ENCODE peak calls at places on chromosomes 6 and 20, in ten cellular contexts. K is brain microvascular endothelial cell, R is dorsolateral prefrontal cortex, A is stomach, U is aorta, F is heart left ventricle, P is mammary epithelial cell, D is cardiac muscle cell, B is tibial nerve, H is HepG2. J is an unnamed sample.

GRCh38 chr20:44437497-44437896 is 38.2 kb upstream of the TTPAL start:
- DNase-seq in P (no peak), K (no peak), U (no peak), B (no peak), A (no peak), H (no peak), R (no peak), D (no peak), F (no peak), J (no peak)

GRCh38 chr6:6659600-6660327 is 71.2 kb downstream of the LY86 start:
- DNase-seq in H (no peak), D (no peak), K (no peak), R (no peak), F (peak; percentile 39), P (no peak), B (no peak), U (no peak), A (no peak), J (peak; percentile 23)

GRCh38 chr6:107587402-107587801 is 97.5 kb downstream of the SOBP start:
- DNase-seq in H (no peak), R (no peak), B (no peak), A (no peak), P (no peak), F (no peak), D (no peak), K (no peak), U (no peak), J (no peak)

GRCh38 chr20:24501764-24502163 is 32.3 kb downstream of the SYNDIG1 start:
- DNase-seq in B (no peak), A (no peak), F (no peak), P (no peak), D (no peak), R (no peak), H (no peak), U (no peak), K (no peak), J (no peak)

GRCh38 chr6:160791981-160792418 is 90.0 kb downstream of the PLG start:
- DNase-seq in A (no peak), H (no peak), R (no peak), K (no peak), P (peak; percentile 64), D (no peak), F (no peak), U (no peak), B (no peak), J (no peak)

GRCh38 chr6:44176935-44177509 is 18.4 kb downstream of the CAPN11 start:
- DNase-seq in P (no peak), B (no peak), U (no peak), K (no peak), H (no peak), F (no peak), D (no peak), A (no peak), R (no peak), J (no peak)

GRCh38 chr6:44025226-44025625 is 102.0 kb downstream of the MRPL14 start:
- DNase-seq in H (no peak), R (no peak), U (no peak), F (no peak), P (no peak), B (no peak), K (no peak), A (no peak), D (no peak), J (no peak)

GRCh38 chr20:47400685-47401084 is 44.2 kb upstream of the ZMYND8 start:
- DNase-seq in D (no peak), K (no peak), B (no peak), F (no peak), H (no peak), R (no peak), A (no peak), P (no peak), U (no peak), J (no peak)

GRCh38 chr6:135496805-135497411 is 632 bp downstream of the AHI1 start:
- DNase-seq in R (no peak), P (no peak), H (no peak), D (no peak), U (no peak), K (no peak), F (no peak), B (no peak), A (no peak), J (no peak)

GRCh38 chr6:25296980-25297379 is 17.8 kb downstream of the CARMIL1 start:
- DNase-seq in U (no peak), K (no peak), D (peak; percentile 88), A (no peak), B (no peak), P (no peak), R (no peak), F (no peak), H (no peak), J (no peak)

GRCh38 chr6:25296217-25296905 is 17.2 kb downstream of the CARMIL1 start:
- DNase-seq in A (no peak), F (no peak), B (no peak), U (no peak), H (no peak), P (no peak), K (no peak), D (peak; percentile 40), R (no peak), J (no peak)

GRCh38 chr6:25297823-25298507 is 18.8 kb downstream of the CARMIL1 start:
- DNase-seq in P (no peak), B (no peak), F (no peak), K (no peak), R (no peak), H (no peak), D (no peak), A (no peak), U (no peak), J (no peak)

GRCh38 chr6:25298508-25298834 is 19.3 kb downstream of the CARMIL1 start:
- DNase-seq in P (no peak), D (no peak), R (no peak), B (no peak), U (no peak), H (no peak), K (no peak), A (no peak), F (no peak), J (no peak)

DNA sequence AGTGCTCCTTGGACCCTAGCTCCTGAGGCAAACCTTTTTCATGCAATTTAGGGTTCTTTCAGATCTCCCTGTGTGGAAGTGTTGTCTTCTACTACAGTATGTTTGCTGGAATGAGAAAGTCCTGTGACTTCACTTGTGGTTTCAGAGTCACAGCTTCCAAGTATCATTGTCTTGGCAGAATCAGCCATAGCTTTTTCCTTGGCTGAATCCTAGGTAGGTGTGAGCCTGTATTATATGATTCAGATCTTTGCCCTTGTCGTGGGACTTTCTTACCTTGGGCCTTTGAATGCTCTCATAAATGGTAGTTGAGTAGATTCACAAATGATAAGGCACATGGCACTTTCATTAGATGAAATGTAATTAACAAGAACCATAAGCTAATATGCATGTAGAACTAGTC is 16.5 kb downstream of the CARMIL1 start:
- DNase-seq in R (no peak), H (no peak), A (no peak), D (no peak), P (peak; percentile 75), F (no peak), K (no peak), B (no peak), U (no peak), J (no peak)
- H3K27ac ChIP-seq in R (no peak overlapping the region), H (no peak overlapping the region), A (no peak overlapping the region), D (peak overlapping the region; percentile 81), P (no peak overlapping the region), F (peak overlapping the region; percentile 53), K (no peak overlapping the region), B (peak overlapping the region; percentile 53), U (peak overlapping the region; percentile 85), J (no peak overlapping the region)

GRCh38 chr6:20866940-20867630 is 332.8 kb downstream of the CDKAL1 start:
- DNase-seq in H (no peak), B (no peak), F (no peak), A (no peak), R (no peak), D (no peak), U (no peak), K (no peak), P (no peak), J (no peak)
- H3K27ac ChIP-seq in H (no peak overlapping the region), B (no peak overlapping the region), F (no peak overlapping the region), A (no peak overlapping the region), R (no peak overlapping the region), D (no peak overlapping the region), U (no peak overlapping the region), K (no peak overlapping the region), P (no peak overlapping the region), J (no peak overlapping the region)

DNA sequence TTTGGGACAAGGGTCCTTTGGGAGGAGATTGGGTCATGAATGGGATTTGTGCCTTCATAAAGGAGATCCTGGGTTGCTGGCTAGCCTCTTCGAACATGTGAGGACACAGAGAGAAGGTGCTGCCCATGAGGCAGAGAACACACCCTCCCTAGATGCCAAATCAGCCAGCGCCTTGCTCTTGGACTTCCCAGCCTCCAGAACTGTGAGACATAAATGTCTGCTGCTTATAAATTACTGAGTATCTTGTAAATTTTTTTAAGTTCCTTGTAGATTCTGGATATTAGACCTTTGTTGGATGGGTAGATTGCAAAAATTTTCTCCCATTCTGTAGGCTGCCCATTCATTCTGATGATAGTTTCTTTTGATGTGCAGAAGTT is 297.5 kb upstream of the FOXQ1 start:
- DNase-seq in U (no peak), F (no peak), B (no peak), R (no peak), H (no peak), K (no peak), P (no peak), A (no peak), D (no peak), J (no peak)
- H3K27ac ChIP-seq in U (no peak overlapping the region), F (no peak overlapping the region), B (no peak overlapping the region), R (no peak overlapping the region), H (no peak overlapping the region), K (no peak overlapping the region), P (no peak overlapping the region), A (no peak overlapping the region), D (no peak overlapping the region), J (no peak overlapping the region)

DNA sequence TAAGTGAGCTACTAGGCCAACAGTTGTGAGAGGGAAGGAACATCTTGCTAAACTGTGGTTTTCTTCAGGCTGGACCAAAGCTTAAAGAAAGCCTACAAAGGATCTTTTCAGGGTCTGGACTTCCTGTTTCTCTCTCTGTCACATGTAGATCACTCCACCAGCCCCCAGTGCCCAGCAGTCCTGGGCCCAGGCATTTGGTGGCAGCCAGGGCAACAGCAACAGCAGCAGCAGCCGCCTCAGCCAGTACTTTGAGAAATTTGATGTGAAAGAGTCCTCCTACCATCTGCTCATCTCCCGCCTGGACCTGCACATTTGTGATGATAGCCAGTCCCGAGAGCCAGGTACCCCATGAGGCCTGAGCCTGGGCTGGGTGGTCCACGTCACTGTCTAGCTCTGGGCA is 44.1 kb downstream of the BLTP3A start:
- DNase-seq in B (no peak), P (no peak), A (no peak), D (no peak), U (no peak), K (no peak), H (no peak), R (no peak), F (no peak), J (peak; percentile 11)
- H3K27ac ChIP-seq in B (no peak overlapping the region), P (no peak overlapping the region), A (no peak overlapping the region), D (no peak overlapping the region), U (no peak overlapping the region), K (no peak overlapping the region), H (no peak overlapping the region), R (peak overlapping the region; percentile 53), F (no peak overlapping the region), J (peak overlapping the region; percentile 38)

DNA sequence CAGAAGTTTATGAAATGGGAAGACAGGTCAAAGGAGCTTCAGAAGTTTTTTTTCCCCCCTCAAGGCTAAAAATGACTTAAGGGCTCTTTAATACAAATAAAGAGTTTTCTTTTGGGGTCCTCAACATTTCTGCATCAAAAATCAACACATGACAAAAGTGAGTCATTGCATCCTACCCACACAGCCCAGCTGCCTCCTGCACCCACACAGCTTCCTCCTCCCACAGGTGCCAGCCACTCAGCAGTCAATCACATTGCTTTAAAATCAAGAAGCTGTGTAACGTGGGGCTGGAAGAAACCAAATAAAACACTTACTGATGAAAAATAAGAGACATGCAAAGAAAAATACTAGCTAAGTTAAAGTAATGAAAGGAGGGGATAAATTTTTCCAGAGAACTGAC is 68.5 kb downstream of the MAP3K5 start:
- DNase-seq in K (no peak), B (no peak), A (no peak), U (no peak), D (no peak), H (no peak), F (no peak), P (no peak), R (peak; percentile 49), J (no peak)
- H3K27ac ChIP-seq in K (no peak overlapping the region), B (no peak overlapping the region), A (no peak overlapping the region), U (no peak overlapping the region), D (no peak overlapping the region), H (no peak overlapping the region), F (no peak overlapping the region), P (no peak overlapping the region), R (no peak overlapping the region), J (no peak overlapping the region)

J was measured in substantia nigra.